ENCODE peak calls at places on chromosomes 13 and 19, in seven cellular contexts. V is H1, D is vagina, I is HCT116, E is IMR-90, Q is A549, S is ascending aorta. T is an unnamed sample.

GRCh38 chr13:36431204-36432105 is 840 bp upstream of the CCNA1 start:
- DNase-seq in V (no peak), D (no peak), I (no peak), E (no peak), Q (no peak), S (no peak), T (no peak)

GRCh38 chr19:6058411-6059201 is 51.7 kb downstream of the RFX2 start:
- DNase-seq in V (no peak), D (no peak), I (no peak), E (no peak), Q (no peak), S (no peak), T (no peak)

GRCh38 chr13:94968040-94968756 is 255.9 kb upstream of the SOX21 start:
- DNase-seq in V (no peak), D (no peak), I (no peak), E (no peak), Q (peak; percentile 67), S (no peak), T (no peak)

GRCh38 chr19:10670187-10670586 is 16.0 kb downstream of the ILF3 start:
- DNase-seq in V (no peak), D (no peak), I (no peak), E (no peak), Q (no peak), S (no peak), T (no peak)

GRCh38 chr19:49744946-49745381 is 18.1 kb downstream of the TSKS start:
- DNase-seq in V (no peak), D (no peak), I (no peak), E (no peak), Q (peak; percentile 52), S (no peak), T (no peak)

GRCh38 chr19:54108496-54108895 is 5.8 kb downstream of the NDUFA3 start:
- DNase-seq in V (no peak), D (no peak), I (no peak), E (no peak), Q (no peak), S (no peak), T (no peak)

GRCh38 chr13:46278474-46278873 is 66.7 kb downstream of the LRRC63 start:
- DNase-seq in V (peak; percentile 21), D (no peak), I (no peak), E (no peak), Q (no peak), S (no peak), T (no peak)

GRCh38 chr13:30499338-30499737 is 33.6 kb upstream of the HMGB1 start:
- DNase-seq in V (no peak), D (no peak), I (no peak), E (no peak), Q (no peak), S (no peak), T (no peak)

GRCh38 chr19:31141301-31141700 is 207.9 kb downstream of the TSHZ3 start:
- DNase-seq in V (no peak), D (no peak), I (no peak), E (no peak), Q (no peak), S (no peak), T (no peak)

GRCh38 chr13:69618838-69619237 is 488.8 kb upstream of the ATXN8OS start:
- DNase-seq in V (no peak), D (no peak), I (no peak), E (no peak), Q (no peak), S (no peak), T (no peak)

GRCh38 chr13:47904239-47904638 is 96.8 kb downstream of the SUCLA2 start:
- DNase-seq in V (no peak), D (no peak), I (no peak), E (no peak), Q (no peak), S (no peak), T (no peak)

GRCh38 chr13:47672982-47673670 is 327.9 kb downstream of the SUCLA2 start:
- DNase-seq in V (no peak), D (no peak), I (no peak), E (peak; percentile 93), Q (no peak), S (no peak), T (no peak)

GRCh38 chr19:57245959-57246358 is 5.5 kb downstream of the ZNF805 start:
- DNase-seq in V (no peak), D (peak; percentile 67), I (no peak), E (no peak), Q (no peak), S (no peak), T (no peak)

GRCh38 chr19:50204811-50205675 is 1.6 kb downstream of the MYH14 start:
- DNase-seq in V (peak; percentile 57), D (no peak), I (peak; percentile 65), E (no peak), Q (no peak), S (no peak), T (peak; percentile 71)

GRCh38 chr13:100138859-100139491 is 50.1 kb downstream of the PCCA start:
- DNase-seq in V (no peak), D (no peak), I (no peak), E (no peak), Q (no peak), S (no peak), T (no peak)

GRCh38 chr13:30698023-30698422 is 37.3 kb upstream of the ALOX5AP start:
- DNase-seq in V (no peak), D (no peak), I (no peak), E (peak; percentile 81), Q (no peak), S (no peak), T (no peak)

GRCh38 chr13:71290963-71291937 is 575.8 kb downstream of the DACH1 start:
- DNase-seq in V (no peak), D (no peak), I (no peak), E (peak; percentile 1), Q (peak; percentile 73), S (no peak), T (no peak)

GRCh38 chr13:99774644-99775043 is 196.9 kb downstream of the ZIC5 start:
- DNase-seq in V (no peak), D (no peak), I (no peak), E (no peak), Q (no peak), S (no peak), T (no peak)

GRCh38 chr19:45320997-45321775 is 1.5 kb downstream of the CKM start:
- DNase-seq in V (no peak), D (no peak), I (no peak), E (no peak), Q (no peak), S (no peak), T (no peak)

GRCh38 chr19:35140898-35141626 is 2.0 kb upstream of the FXYD7 start:
- DNase-seq in V (peak; percentile 86), D (no peak), I (peak; percentile 83), E (peak; percentile 86), Q (peak; percentile 95), S (peak; percentile 77), T (peak; percentile 97)
- H3K4me3 ChIP-seq in V (peak overlapping the region; percentile 68), D (peak overlapping the region; percentile 59), I (peak overlapping the region; percentile 49), E (no peak overlapping the region), Q (peak overlapping the region; percentile 34), S (peak overlapping the region; percentile 66), T (peak overlapping the region; percentile 60)

GRCh38 chr19:29671393-29672076 is 6.3 kb downstream of the PLEKHF1 start:
- DNase-seq in V (no peak), D (no peak), I (no peak), E (no peak), Q (peak; percentile 56), S (no peak), T (peak; percentile 55)
- TF ChIP-seq CTCF in V (peak; percentile 17), D (no peak), I (peak; percentile 12), E (no peak), Q (no peak), S (no peak), T (peak; percentile 18)

GRCh38 chr19:40800997-40801377 is 2.0 kb downstream of the EGLN2 start:
- DNase-seq in V (no peak), D (no peak), I (no peak), E (no peak), Q (no peak), S (no peak), T (no peak)
- H3K4me1 ChIP-seq in V (peaks cover 19% of the 10 kb centered on the region), D (peaks cover 72% of the 10 kb centered on the region), I (peaks cover 14% of the 10 kb centered on the region), E (peaks cover 36% of the 10 kb centered on the region), Q (peaks cover 55% of the 10 kb centered on the region), S (peaks cover 40% of the 10 kb centered on the region), T (peaks cover 69% of the 10 kb centered on the region)

DNA sequence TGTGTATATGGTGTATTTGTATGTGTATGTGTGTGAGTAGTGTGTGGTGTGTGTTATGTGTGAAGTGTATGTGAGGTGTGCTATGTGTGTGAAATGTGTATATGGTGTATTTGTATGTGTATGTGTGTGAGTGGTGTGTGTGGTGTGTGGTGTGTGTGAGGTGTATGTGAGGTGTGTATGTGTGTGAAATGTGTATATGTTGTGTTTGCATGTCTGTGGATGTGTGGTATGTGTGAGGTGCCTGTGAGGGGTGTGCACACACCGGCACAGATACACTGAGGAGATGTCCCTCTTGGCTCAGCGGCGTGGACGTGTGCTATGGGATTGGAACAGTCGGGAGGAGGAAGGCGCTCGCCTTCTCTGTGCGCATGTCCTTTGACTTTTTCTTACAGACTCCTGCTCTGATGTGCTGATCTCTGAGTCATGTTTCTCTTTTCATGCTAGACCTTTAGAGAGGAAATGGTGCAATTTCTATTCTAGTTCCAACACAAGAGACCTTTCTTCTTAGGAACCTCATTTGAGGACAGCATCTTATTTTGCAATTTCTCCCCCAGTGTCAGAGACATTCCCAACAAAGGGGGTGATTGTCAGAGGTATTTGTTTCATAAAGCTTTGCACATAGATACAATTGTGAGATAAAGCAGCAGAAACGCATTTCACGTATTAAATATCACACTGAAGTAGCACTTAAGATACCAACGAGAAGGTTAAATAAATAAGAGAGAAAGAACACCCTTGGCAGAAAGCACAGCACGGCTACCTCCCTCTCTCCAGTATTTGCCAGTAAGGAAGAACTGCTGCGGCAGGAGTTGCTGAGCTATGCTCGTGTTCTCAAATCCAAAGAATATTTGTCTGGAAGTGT is 11.3 kb upstream of the TNFRSF19 start:
- DNase-seq in V (no peak), D (no peak), I (peak; percentile 10), E (peak; percentile 92), Q (peak; percentile 80), S (no peak), T (peak; percentile 60)
- H3K4me3 ChIP-seq in V (no peak overlapping the region), D (peak overlapping the region; percentile 29), I (no peak overlapping the region), E (peak overlapping the region; percentile 14), Q (peak overlapping the region; percentile 10), S (peak overlapping the region; percentile 22), T (peak overlapping the region; percentile 22)

GRCh38 chr13:98365291-98365690 is 188.2 kb upstream of the RNF113B start:
- DNase-seq in V (no peak), D (no peak), I (no peak), E (no peak), Q (no peak), S (no peak), T (no peak)

GRCh38 chr13:98368019-98368418 is 190.9 kb upstream of the RNF113B start:
- DNase-seq in V (no peak), D (no peak), I (no peak), E (peak; percentile 84), Q (no peak), S (no peak), T (no peak)

GRCh38 chr13:98364648-98365047 is 187.6 kb upstream of the RNF113B start:
- DNase-seq in V (no peak), D (peak; percentile 9), I (no peak), E (no peak), Q (no peak), S (no peak), T (no peak)

GRCh38 chr13:98370261-98370660 is 193.2 kb upstream of the RNF113B start:
- DNase-seq in V (no peak), D (peak; percentile 72), I (no peak), E (no peak), Q (no peak), S (no peak), T (no peak)

DNA sequence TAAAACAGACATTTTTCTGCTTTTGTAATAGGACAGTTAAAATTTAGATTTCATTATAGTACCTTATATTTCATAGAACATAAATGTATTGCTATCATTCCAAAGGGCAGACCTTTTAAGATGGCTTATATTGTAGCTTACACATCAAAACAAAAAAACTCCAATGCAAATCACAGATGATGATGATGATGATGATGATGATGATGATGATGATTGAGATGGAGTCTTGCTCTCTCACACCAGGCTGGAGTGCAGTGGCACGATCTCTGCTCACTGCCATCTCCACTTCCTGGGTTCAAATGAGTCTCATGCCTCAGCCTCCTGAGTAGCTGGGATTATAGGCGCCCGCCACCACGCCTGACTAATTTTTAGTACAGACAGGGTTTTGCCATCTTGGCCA is 189.9 kb upstream of the RNF113B start:
- DNase-seq in V (no peak), D (no peak), I (no peak), E (no peak), Q (no peak), S (no peak), T (no peak)
- TF ChIP-seq CTCF in V (no peak), D (no peak), I (no peak), E (no peak), Q (no peak), S (no peak), T (no peak)

T was measured in heart right ventricle.